ENCODE peak calls at places on chromosome 15, in ten cellular contexts. Q is HFF-Myc, K is GM23338, F is hepatocyte, W is heart left ventricle, L is skeletal muscle cell, C is AG09309, M is psoas muscle, H is lower lobe of right lung, S is A549. N is an unnamed sample.

GRCh38 chr15:66253643-66254363 is at the start of gene MEGF11:
- DNase-seq in Q (no peak), K (peak), F (peak), W (no peak), L (no peak), C (no peak), M (peak), H (no peak), S (peak), N (no peak)

GRCh38 chr15:42010434-42010833 is 10.4 kb downstream of the PLA2G4E start:
- DNase-seq in Q (no peak), K (no peak), F (peak), W (no peak), L (no peak), C (no peak), M (no peak), H (no peak), S (no peak), N (no peak)

GRCh38 chr15:88378259-88378658 is 88.9 kb downstream of the MRPL46 start:
- DNase-seq in Q (no peak), K (no peak), F (no peak), W (no peak), L (no peak), C (no peak), M (no peak), H (no peak), S (no peak), N (peak)

GRCh38 chr15:38389924-38390542 is 63.9 kb upstream of the FAM98B start:
- DNase-seq in Q (no peak), K (peak), F (peak), W (peak), L (no peak), C (no peak), M (peak), H (peak), S (peak), N (no peak)

GRCh38 chr15:40445411-40446055 is 4.8 kb downstream of the BAHD1 start:
- DNase-seq in Q (no peak), K (peak), F (peak), W (no peak), L (peak), C (no peak), M (no peak), H (no peak), S (no peak), N (peak)

GRCh38 chr15:52010633-52011595 is 8.1 kb upstream of the MAPK6 start:
- DNase-seq in Q (no peak), K (no peak), F (no peak), W (no peak), L (peak), C (peak), M (peak), H (no peak), S (peak), N (no peak)

GRCh38 chr15:90211440-90212168 is 10.5 kb downstream of the SEMA4B start:
- DNase-seq in Q (no peak), K (no peak), F (peak), W (peak), L (no peak), C (no peak), M (no peak), H (no peak), S (peak), N (no peak)

GRCh38 chr15:25739687-25740121 is 123.4 kb downstream of the ATP10A start:
- DNase-seq in Q (peak), K (peak), F (peak), W (no peak), L (peak), C (no peak), M (no peak), H (no peak), S (peak), N (no peak)

GRCh38 chr15:25683911-25684310 is 179.2 kb downstream of the ATP10A start:
- DNase-seq in Q (no peak), K (peak), F (no peak), W (no peak), L (no peak), C (no peak), M (no peak), H (no peak), S (no peak), N (no peak)

GRCh38 chr15:62453979-62454378 is 288.9 kb upstream of the C2CD4B start:
- DNase-seq in Q (no peak), K (no peak), F (no peak), W (no peak), L (no peak), C (no peak), M (no peak), H (no peak), S (no peak), N (no peak)

GRCh38 chr15:87527416-87527815 is 729.1 kb downstream of the NTRK3 start:
- DNase-seq in Q (no peak), K (peak), F (peak), W (no peak), L (no peak), C (no peak), M (no peak), H (no peak), S (no peak), N (no peak)

GRCh38 chr15:41523097-41523496 is 9.5 kb upstream of the LTK start:
- DNase-seq in Q (no peak), K (no peak), F (no peak), W (no peak), L (no peak), C (no peak), M (no peak), H (no peak), S (no peak), N (no peak)

GRCh38 chr15:64635486-64635815 is 139.9 kb downstream of the RBPMS2 start:
- DNase-seq in Q (no peak), K (no peak), F (peak), W (no peak), L (peak), C (peak), M (no peak), H (no peak), S (peak), N (peak)

GRCh38 chr15:64423970-64424369 is 36.3 kb downstream of the TRIP4 start:
- DNase-seq in Q (no peak), K (no peak), F (no peak), W (no peak), L (no peak), C (no peak), M (no peak), H (no peak), S (no peak), N (no peak)

GRCh38 chr15:52343831-52344230 is 48.2 kb upstream of the MYO5C start:
- DNase-seq in Q (no peak), K (no peak), F (no peak), W (no peak), L (no peak), C (no peak), M (no peak), H (no peak), S (no peak), N (no peak)

GRCh38 chr15:90883526-90883931 is 775 bp upstream of the FES start:
- DNase-seq in Q (no peak), K (peak), F (no peak), W (peak), L (no peak), C (no peak), M (no peak), H (no peak), S (no peak), N (no peak)

GRCh38 chr15:70179309-70179892 is 81.7 kb upstream of the TLE3 start:
- DNase-seq in Q (no peak), K (no peak), F (no peak), W (no peak), L (no peak), C (no peak), M (no peak), H (no peak), S (no peak), N (no peak)

GRCh38 chr15:71677352-71677751 is 133.0 kb upstream of the NR2E3 start:
- DNase-seq in Q (no peak), K (no peak), F (no peak), W (no peak), L (no peak), C (no peak), M (no peak), H (no peak), S (no peak), N (no peak)
- H3K4me3 ChIP-seq in Q (no peak), K (no peak), F (no peak), W (no peak), L (no peak), C (no peak), M (peak), H (no peak), S (no peak), N (no peak)

GRCh38 chr15:81297580-81298575 is 26.1 kb downstream of the STARD5 start:
- DNase-seq in Q (no peak), K (no peak), F (no peak), W (no peak), L (no peak), C (no peak), M (no peak), H (no peak), S (no peak), N (no peak)
- H3K4me3 ChIP-seq in Q (no peak), K (no peak), F (no peak), W (peak), L (no peak), C (no peak), M (peak), H (peak), S (no peak), N (no peak)

GRCh38 chr15:26771917-26772587 is 814 bp downstream of the GABRB3 start:
- DNase-seq in Q (no peak), K (peak), F (peak), W (no peak), L (no peak), C (no peak), M (no peak), H (no peak), S (peak), N (no peak)
- H3K4me3 ChIP-seq in Q (no peak), K (peak), F (peak), W (peak), L (peak), C (no peak), M (peak), H (peak), S (peak), N (peak)

GRCh38 chr15:71801935-71802655 is 8.3 kb upstream of the NR2E3 start:
- DNase-seq in Q (no peak), K (no peak), F (no peak), W (no peak), L (no peak), C (no peak), M (no peak), H (no peak), S (no peak), N (no peak)
- H3K4me3 ChIP-seq in Q (no peak), K (no peak), F (no peak), W (no peak), L (no peak), C (no peak), M (no peak), H (no peak), S (no peak), N (no peak)

N was measured in AG04449.